ENCODE peak calls at places on chromosomes 3 and 15, in seven cellular contexts. J, T, S, O, Z, X and L are unnamed samples.

GRCh38 chr15:58179206-58179605 is 41.0 kb downstream of the AQP9 start:
- DNase-seq in J (no peak), T (no peak), S (no peak), O (no peak), Z (no peak), X (no peak), L (no peak)

GRCh38 chr15:101398247-101398646 is 91.3 kb downstream of the PCSK6 start:
- DNase-seq in J (no peak), T (no peak), S (no peak), O (peak; percentile 30), Z (no peak), X (no peak), L (no peak)

GRCh38 chr15:89781055-89781454 is 4.9 kb downstream of the MESP2 start:
- DNase-seq in J (peak; percentile 47), T (peak; percentile 25), S (no peak), O (no peak), Z (peak; percentile 28), X (no peak), L (no peak)

GRCh38 chr15:41502787-41503668 is 9.4 kb downstream of the ITPKA start:
- DNase-seq in J (no peak), T (no peak), S (peak; percentile 29), O (no peak), Z (no peak), X (no peak), L (no peak)

GRCh38 chr3:43120937-43121336 is 15.1 kb upstream of the POMGNT2 start:
- DNase-seq in J (no peak), T (no peak), S (no peak), O (no peak), Z (no peak), X (no peak), L (no peak)

GRCh38 chr3:146269271-146269670 is 18.4 kb upstream of the PLSCR4 start:
- DNase-seq in J (no peak), T (no peak), S (no peak), O (no peak), Z (no peak), X (no peak), L (no peak)

GRCh38 chr15:65042776-65043322 is 2.3 kb upstream of the SLC51B start:
- DNase-seq in J (no peak), T (no peak), S (no peak), O (no peak), Z (no peak), X (no peak), L (no peak)

GRCh38 chr3:690770-691169 is 402.1 kb upstream of the CNTN6 start:
- DNase-seq in J (no peak), T (no peak), S (no peak), O (no peak), Z (no peak), X (no peak), L (no peak)

GRCh38 chr3:155895379-155895900 is 25.0 kb downstream of the GMPS start:
- DNase-seq in J (no peak), T (no peak), S (peak; percentile 92), O (no peak), Z (no peak), X (no peak), L (no peak)

GRCh38 chr3:182810574-182811268 is 17.4 kb downstream of the ATP11B start:
- DNase-seq in J (no peak), T (no peak), S (no peak), O (no peak), Z (no peak), X (no peak), L (no peak)

GRCh38 chr3:53350652-53351051 is 3.3 kb upstream of the DCP1A start:
- DNase-seq in J (no peak), T (no peak), S (peak; percentile 69), O (no peak), Z (no peak), X (peak; percentile 28), L (no peak)

GRCh38 chr3:137770821-137771399 is 6.8 kb downstream of the SOX14 start:
- DNase-seq in J (no peak), T (no peak), S (peak; percentile 78), O (peak; percentile 42), Z (no peak), X (no peak), L (no peak)

GRCh38 chr15:70014860-70015490 is 82.7 kb downstream of the TLE3 start:
- DNase-seq in J (no peak), T (no peak), S (peak; percentile 43), O (no peak), Z (no peak), X (peak; percentile 49), L (no peak)